ENCODE peak calls at places on chromosome 20, in seven cellular contexts. Z, N, C, Q, P, W and V are unnamed samples.

GRCh38 chr20:831956-832355 is 1.6 kb upstream of the FAM110A start:
- DNase-seq in Z (no peak), N (no peak), C (no peak), Q (no peak), P (no peak), W (no peak), V (no peak)

GRCh38 chr20:2475850-2476741 is 5.5 kb upstream of the SNRPB start:
- DNase-seq in Z (no peak), N (no peak), C (no peak), Q (no peak), P (no peak), W (no peak), V (no peak)

GRCh38 chr20:25738198-25738597 is 41.5 kb upstream of the ZNF337 start:
- DNase-seq in Z (no peak), N (no peak), C (peak; percentile 85), Q (no peak), P (no peak), W (peak; percentile 19), V (no peak)

GRCh38 chr20:63755933-63756647 is 16.5 kb downstream of the SLC2A4RG start:
- DNase-seq in Z (no peak), N (no peak), C (no peak), Q (peak; percentile 12), P (no peak), W (no peak), V (no peak)

GRCh38 chr20:50582092-50582491 is 71.9 kb downstream of the PTPN1 start:
- DNase-seq in Z (no peak), N (no peak), C (no peak), Q (no peak), P (no peak), W (no peak), V (no peak)

GRCh38 chr20:34895465-34895864 is 19.1 kb downstream of the ACSS2 start:
- DNase-seq in Z (no peak), N (no peak), C (no peak), Q (no peak), P (no peak), W (no peak), V (no peak)

GRCh38 chr20:16459019-16459700 is 114.1 kb downstream of the KIF16B start:
- DNase-seq in Z (peak; percentile 78), N (no peak), C (peak; percentile 65), Q (no peak), P (no peak), W (peak; percentile 69), V (no peak)

GRCh38 chr20:47205577-47206123 is 150.8 kb downstream of the ZMYND8 start:
- DNase-seq in Z (peak; percentile 53), N (no peak), C (peak; percentile 89), Q (no peak), P (peak; percentile 66), W (peak; percentile 77), V (peak; percentile 21)

GRCh38 chr20:24878657-24879056 is 70.4 kb upstream of the CST7 start:
- DNase-seq in Z (no peak), N (no peak), C (no peak), Q (no peak), P (no peak), W (no peak), V (no peak)

GRCh38 chr20:2820084-2820895 is 4.1 kb downstream of the TMEM239 start:
- DNase-seq in Z (no peak), N (no peak), C (no peak), Q (no peak), P (no peak), W (peak; percentile 31), V (no peak)

GRCh38 chr20:6783752-6784725 is 16.6 kb downstream of the BMP2 start:
- DNase-seq in Z (peak; percentile 7), N (no peak), C (no peak), Q (no peak), P (no peak), W (no peak), V (no peak)

GRCh38 chr20:20430066-20430465 is 62.2 kb downstream of the INSM1 start:
- DNase-seq in Z (no peak), N (no peak), C (no peak), Q (no peak), P (no peak), W (no peak), V (no peak)

GRCh38 chr20:56609321-56609720 is 19.8 kb upstream of the TFAP2C start:
- DNase-seq in Z (no peak), N (no peak), C (no peak), Q (no peak), P (no peak), W (no peak), V (no peak)

GRCh38 chr20:58528412-58528811 is 13.2 kb upstream of the APCDD1L start:
- DNase-seq in Z (no peak), N (no peak), C (no peak), Q (no peak), P (no peak), W (no peak), V (no peak)

GRCh38 chr20:54347216-54347833 is 128.1 kb upstream of the DOK5 start:
- DNase-seq in Z (no peak), N (no peak), C (no peak), Q (no peak), P (no peak), W (no peak), V (no peak)

GRCh38 chr20:40489886-40490285 is 199.2 kb downstream of the MAFB start:
- DNase-seq in Z (peak; percentile 47), N (no peak), C (peak; percentile 86), Q (no peak), P (no peak), W (peak; percentile 43), V (no peak)

GRCh38 chr20:58547527-58548475 is 32.6 kb upstream of the APCDD1L start:
- DNase-seq in Z (peak; percentile 59), N (no peak), C (peak; percentile 75), Q (no peak), P (no peak), W (peak; percentile 16), V (no peak)

GRCh38 chr20:51639206-51639832 is 96.8 kb upstream of the NFATC2 start:
- DNase-seq in Z (peak; percentile 76), N (peak; percentile 52), C (peak; percentile 81), Q (peak; percentile 54), P (peak; percentile 46), W (peak; percentile 76), V (no peak)

GRCh38 chr20:57662313-57663240 is 42.4 kb upstream of the ZBP1 start:
- DNase-seq in Z (no peak), N (no peak), C (no peak), Q (no peak), P (no peak), W (no peak), V (peak; percentile 42)

GRCh38 chr20:25380945-25381614 is 9.6 kb downstream of the ABHD12 start:
- DNase-seq in Z (no peak), N (no peak), C (no peak), Q (no peak), P (no peak), W (no peak), V (no peak)

GRCh38 chr20:45963059-45964011 is 8.7 kb downstream of the ZNF335 start:
- DNase-seq in Z (no peak), N (no peak), C (peak; percentile 71), Q (no peak), P (peak; percentile 48), W (peak; percentile 12), V (peak; percentile 75)

GRCh38 chr20:24389686-24390085 is 79.7 kb upstream of the SYNDIG1 start:
- DNase-seq in Z (no peak), N (no peak), C (no peak), Q (no peak), P (peak; percentile 77), W (no peak), V (no peak)

GRCh38 chr20:63487781-63488241 is 11.1 kb downstream of the EEF1A2 start:
- DNase-seq in Z (no peak), N (no peak), C (no peak), Q (no peak), P (no peak), W (no peak), V (no peak)

GRCh38 chr20:55103188-55103587 is 627.8 kb downstream of the DOK5 start:
- DNase-seq in Z (no peak), N (no peak), C (no peak), Q (no peak), P (no peak), W (no peak), V (peak; percentile 84)

GRCh38 chr20:16394784-16395183 is 178.5 kb downstream of the KIF16B start:
- DNase-seq in Z (no peak), N (no peak), C (no peak), Q (no peak), P (no peak), W (no peak), V (no peak)

GRCh38 chr20:63027425-63028389 is 20.9 kb upstream of the BHLHE23 start:
- DNase-seq in Z (peak; percentile 66), N (no peak), C (peak; percentile 23), Q (no peak), P (no peak), W (no peak), V (peak; percentile 41)

GRCh38 chr20:47124235-47124717 is 229.6 kb downstream of the EYA2 start:
- DNase-seq in Z (no peak), N (no peak), C (no peak), Q (no peak), P (no peak), W (no peak), V (no peak)

GRCh38 chr20:58670097-58670496 is 19.0 kb downstream of the STX16 start:
- DNase-seq in Z (no peak), N (no peak), C (no peak), Q (no peak), P (no peak), W (no peak), V (no peak)

GRCh38 chr20:56683077-56683865 is 54.2 kb downstream of the TFAP2C start:
- DNase-seq in Z (no peak), N (no peak), C (no peak), Q (no peak), P (no peak), W (no peak), V (no peak)

GRCh38 chr20:34083137-34083536 is 28.9 kb downstream of the EIF2S2 start:
- DNase-seq in Z (peak; percentile 84), N (no peak), C (peak; percentile 46), Q (peak; percentile 73), P (no peak), W (peak; percentile 86), V (peak; percentile 72)

GRCh38 chr20:57389695-57390603 is 1.2 kb upstream of the RBM38 start:
- DNase-seq in Z (no peak), N (no peak), C (no peak), Q (peak; percentile 52), P (peak; percentile 62), W (no peak), V (peak; percentile 43)

GRCh38 chr20:17609978-17610377 is 40.1 kb downstream of the DSTN start:
- DNase-seq in Z (no peak), N (no peak), C (no peak), Q (no peak), P (no peak), W (no peak), V (no peak)

GRCh38 chr20:13771853-13772453 is 12.8 kb downstream of the ESF1 start:
- DNase-seq in Z (no peak), N (no peak), C (peak; percentile 62), Q (no peak), P (no peak), W (no peak), V (no peak)

GRCh38 chr20:48708116-48708515 is 119.7 kb downstream of the PREX1 start:
- DNase-seq in Z (no peak), N (no peak), C (no peak), Q (no peak), P (no peak), W (no peak), V (no peak)